ENCODE peak calls at places on chromosome 3, in ten cellular contexts. One of them, this sample, is unnamed.

GRCh38 chr3:149541091-149541491 is 66.6 kb downstream of the TM4SF4 start:
- DNase-seq in CD8-positive, alpha-beta T cell: no peak
- DNase-seq in kidney: no peak
- DNase-seq in psoas muscle: no peak
- DNase-seq in coronary artery: no peak
- DNase-seq in CD4-positive, alpha-beta T cell: no peak
- DNase-seq in endodermal cell: no peak
- DNase-seq in Karpas-422: no peak
- DNase-seq in K562: no peak
- DNase-seq in DND-41: no peak
- DNase-seq in this sample: no peak

GRCh38 chr3:58628823-58629562 is 37.6 kb downstream of the FAM3D start:
- DNase-seq in CD8-positive, alpha-beta T cell: no peak
- DNase-seq in kidney: no peak
- DNase-seq in psoas muscle: peak
- DNase-seq in coronary artery: no peak
- DNase-seq in CD4-positive, alpha-beta T cell: no peak
- DNase-seq in endodermal cell: no peak
- DNase-seq in Karpas-422: no peak
- DNase-seq in K562: no peak
- DNase-seq in DND-41: no peak
- DNase-seq in this sample: no peak

GRCh38 chr3:196736670-196737374 is 2.8 kb upstream of the PAK2 start:
- DNase-seq in CD8-positive, alpha-beta T cell: no peak
- DNase-seq in kidney: no peak
- DNase-seq in psoas muscle: no peak
- DNase-seq in coronary artery: no peak
- DNase-seq in CD4-positive, alpha-beta T cell: no peak
- DNase-seq in endodermal cell: no peak
- DNase-seq in Karpas-422: no peak
- DNase-seq in K562: no peak
- DNase-seq in DND-41: no peak
- DNase-seq in this sample: no peak

GRCh38 chr3:111667621-111668239 is 72.6 kb upstream of the ZBED2 start:
- DNase-seq in CD8-positive, alpha-beta T cell: peak
- DNase-seq in kidney: no peak
- DNase-seq in psoas muscle: no peak
- DNase-seq in coronary artery: no peak
- DNase-seq in CD4-positive, alpha-beta T cell: peak
- DNase-seq in endodermal cell: no peak
- DNase-seq in Karpas-422: peak
- DNase-seq in K562: no peak
- DNase-seq in DND-41: peak
- DNase-seq in this sample: peak

GRCh38 chr3:165389064-165389463 is 192.9 kb upstream of the SLITRK3 start:
- DNase-seq in CD8-positive, alpha-beta T cell: no peak
- DNase-seq in kidney: no peak
- DNase-seq in psoas muscle: no peak
- DNase-seq in coronary artery: no peak
- DNase-seq in CD4-positive, alpha-beta T cell: no peak
- DNase-seq in endodermal cell: no peak
- DNase-seq in Karpas-422: no peak
- DNase-seq in K562: no peak
- DNase-seq in DND-41: no peak
- DNase-seq in this sample: no peak

GRCh38 chr3:43723121-43723734 is 32.5 kb downstream of the ABHD5 start:
- DNase-seq in CD8-positive, alpha-beta T cell: no peak
- DNase-seq in kidney: no peak
- DNase-seq in psoas muscle: no peak
- DNase-seq in coronary artery: no peak
- DNase-seq in CD4-positive, alpha-beta T cell: no peak
- DNase-seq in endodermal cell: no peak
- DNase-seq in Karpas-422: no peak
- DNase-seq in K562: no peak
- DNase-seq in DND-41: no peak
- DNase-seq in this sample: no peak

GRCh38 chr3:72338942-72339749 is 509.1 kb downstream of the SHQ1 start:
- DNase-seq in CD8-positive, alpha-beta T cell: no peak
- DNase-seq in kidney: peak
- DNase-seq in psoas muscle: peak
- DNase-seq in coronary artery: peak
- DNase-seq in CD4-positive, alpha-beta T cell: no peak
- DNase-seq in endodermal cell: no peak
- DNase-seq in Karpas-422: no peak
- DNase-seq in K562: peak
- DNase-seq in DND-41: no peak
- DNase-seq in this sample: no peak

GRCh38 chr3:64798316-64798715 is 110.5 kb upstream of the ADAMTS9 start:
- DNase-seq in CD8-positive, alpha-beta T cell: no peak
- DNase-seq in kidney: no peak
- DNase-seq in psoas muscle: peak
- DNase-seq in coronary artery: no peak
- DNase-seq in CD4-positive, alpha-beta T cell: no peak
- DNase-seq in endodermal cell: no peak
- DNase-seq in Karpas-422: no peak
- DNase-seq in K562: no peak
- DNase-seq in DND-41: no peak
- DNase-seq in this sample: no peak

GRCh38 chr3:129756871-129757270 is 136.6 kb downstream of the TMCC1 start:
- DNase-seq in CD8-positive, alpha-beta T cell: no peak
- DNase-seq in kidney: no peak
- DNase-seq in psoas muscle: no peak
- DNase-seq in coronary artery: no peak
- DNase-seq in CD4-positive, alpha-beta T cell: no peak
- DNase-seq in endodermal cell: no peak
- DNase-seq in Karpas-422: no peak
- DNase-seq in K562: no peak
- DNase-seq in DND-41: no peak
- DNase-seq in this sample: no peak

GRCh38 chr3:184165548-184165947 is 9.1 kb upstream of the AP2M1 start:
- DNase-seq in CD8-positive, alpha-beta T cell: no peak
- DNase-seq in kidney: no peak
- DNase-seq in psoas muscle: no peak
- DNase-seq in coronary artery: no peak
- DNase-seq in CD4-positive, alpha-beta T cell: no peak
- DNase-seq in endodermal cell: no peak
- DNase-seq in Karpas-422: no peak
- DNase-seq in K562: no peak
- DNase-seq in DND-41: no peak
- DNase-seq in this sample: no peak

GRCh38 chr3:72231439-72232196 is 446.7 kb upstream of the PROK2 start:
- DNase-seq in CD8-positive, alpha-beta T cell: no peak
- DNase-seq in kidney: no peak
- DNase-seq in psoas muscle: peak
- DNase-seq in coronary artery: no peak
- DNase-seq in CD4-positive, alpha-beta T cell: no peak
- DNase-seq in endodermal cell: no peak
- DNase-seq in Karpas-422: no peak
- DNase-seq in K562: peak
- DNase-seq in DND-41: no peak
- DNase-seq in this sample: no peak

GRCh38 chr3:52001443-52001974 is 5.8 kb upstream of the RPL29 start:
- DNase-seq in CD8-positive, alpha-beta T cell: peak
- DNase-seq in kidney: peak
- DNase-seq in psoas muscle: peak
- DNase-seq in coronary artery: no peak
- DNase-seq in CD4-positive, alpha-beta T cell: peak
- DNase-seq in endodermal cell: peak
- DNase-seq in Karpas-422: peak
- DNase-seq in K562: peak
- DNase-seq in DND-41: peak
- DNase-seq in this sample: peak

GRCh38 chr3:60555704-60556340 is 695.4 kb downstream of the FHIT start:
- DNase-seq in CD8-positive, alpha-beta T cell: no peak
- DNase-seq in kidney: no peak
- DNase-seq in psoas muscle: no peak
- DNase-seq in coronary artery: no peak
- DNase-seq in CD4-positive, alpha-beta T cell: no peak
- DNase-seq in endodermal cell: peak
- DNase-seq in Karpas-422: no peak
- DNase-seq in K562: no peak
- DNase-seq in DND-41: no peak
- DNase-seq in this sample: no peak

GRCh38 chr3:123431007-123431657 is 17.8 kb downstream of the ADCY5 start:
- DNase-seq in CD8-positive, alpha-beta T cell: no peak
- DNase-seq in kidney: no peak
- DNase-seq in psoas muscle: no peak
- DNase-seq in coronary artery: no peak
- DNase-seq in CD4-positive, alpha-beta T cell: no peak
- DNase-seq in endodermal cell: no peak
- DNase-seq in Karpas-422: no peak
- DNase-seq in K562: no peak
- DNase-seq in DND-41: no peak
- DNase-seq in this sample: no peak
- H3K27ac ChIP-seq in CD8-positive, alpha-beta T cell: no peak
- H3K27ac ChIP-seq in kidney: no peak
- H3K27ac ChIP-seq in psoas muscle: no peak
- H3K27ac ChIP-seq in coronary artery: peak
- H3K27ac ChIP-seq in CD4-positive, alpha-beta T cell: no peak
- H3K27ac ChIP-seq in endodermal cell: no peak
- H3K27ac ChIP-seq in Karpas-422: no peak
- H3K27ac ChIP-seq in K562: no peak
- H3K27ac ChIP-seq in DND-41: no peak
- H3K27ac ChIP-seq in this sample: no peak

GRCh38 chr3:171350364-171350763 is 109.8 kb downstream of the TNIK start:
- DNase-seq in CD8-positive, alpha-beta T cell: no peak
- DNase-seq in kidney: no peak
- DNase-seq in psoas muscle: no peak
- DNase-seq in coronary artery: no peak
- DNase-seq in CD4-positive, alpha-beta T cell: no peak
- DNase-seq in endodermal cell: no peak
- DNase-seq in Karpas-422: peak
- DNase-seq in K562: no peak
- DNase-seq in DND-41: no peak
- DNase-seq in this sample: no peak

GRCh38 chr3:171353423-171353822 is 106.8 kb downstream of the TNIK start:
- DNase-seq in CD8-positive, alpha-beta T cell: no peak
- DNase-seq in kidney: no peak
- DNase-seq in psoas muscle: no peak
- DNase-seq in coronary artery: no peak
- DNase-seq in CD4-positive, alpha-beta T cell: no peak
- DNase-seq in endodermal cell: no peak
- DNase-seq in Karpas-422: no peak
- DNase-seq in K562: no peak
- DNase-seq in DND-41: no peak
- DNase-seq in this sample: no peak

GRCh38 chr3:171354049-171354705 is 106.0 kb downstream of the TNIK start:
- DNase-seq in CD8-positive, alpha-beta T cell: no peak
- DNase-seq in kidney: no peak
- DNase-seq in psoas muscle: no peak
- DNase-seq in coronary artery: no peak
- DNase-seq in CD4-positive, alpha-beta T cell: no peak
- DNase-seq in endodermal cell: no peak
- DNase-seq in Karpas-422: no peak
- DNase-seq in K562: no peak
- DNase-seq in DND-41: no peak
- DNase-seq in this sample: no peak

GRCh38 chr3:171351676-171352075 is 108.5 kb downstream of the TNIK start:
- DNase-seq in CD8-positive, alpha-beta T cell: no peak
- DNase-seq in kidney: no peak
- DNase-seq in psoas muscle: no peak
- DNase-seq in coronary artery: no peak
- DNase-seq in CD4-positive, alpha-beta T cell: no peak
- DNase-seq in endodermal cell: no peak
- DNase-seq in Karpas-422: no peak
- DNase-seq in K562: no peak
- DNase-seq in DND-41: no peak
- DNase-seq in this sample: no peak

GRCh38 chr3:171352387-171352935 is 107.7 kb downstream of the TNIK start:
- DNase-seq in CD8-positive, alpha-beta T cell: no peak
- DNase-seq in kidney: no peak
- DNase-seq in psoas muscle: no peak
- DNase-seq in coronary artery: no peak
- DNase-seq in CD4-positive, alpha-beta T cell: no peak
- DNase-seq in endodermal cell: no peak
- DNase-seq in Karpas-422: no peak
- DNase-seq in K562: no peak
- DNase-seq in DND-41: no peak
- DNase-seq in this sample: no peak
- H3K27ac ChIP-seq in CD8-positive, alpha-beta T cell: no peak
- H3K27ac ChIP-seq in kidney: no peak
- H3K27ac ChIP-seq in psoas muscle: peak
- H3K27ac ChIP-seq in coronary artery: no peak
- H3K27ac ChIP-seq in CD4-positive, alpha-beta T cell: no peak
- H3K27ac ChIP-seq in endodermal cell: no peak
- H3K27ac ChIP-seq in Karpas-422: no peak
- H3K27ac ChIP-seq in K562: no peak
- H3K27ac ChIP-seq in DND-41: no peak
- H3K27ac ChIP-seq in this sample: no peak

GRCh38 chr3:39671116-39671515 is 138.3 kb upstream of the MYRIP start:
- DNase-seq in CD8-positive, alpha-beta T cell: no peak
- DNase-seq in kidney: no peak
- DNase-seq in psoas muscle: no peak
- DNase-seq in coronary artery: no peak
- DNase-seq in CD4-positive, alpha-beta T cell: no peak
- DNase-seq in endodermal cell: no peak
- DNase-seq in Karpas-422: no peak
- DNase-seq in K562: no peak
- DNase-seq in DND-41: no peak
- DNase-seq in this sample: no peak

GRCh38 chr3:39668420-39668819 is 141.0 kb upstream of the MYRIP start:
- DNase-seq in CD8-positive, alpha-beta T cell: no peak
- DNase-seq in kidney: no peak
- DNase-seq in psoas muscle: no peak
- DNase-seq in coronary artery: no peak
- DNase-seq in CD4-positive, alpha-beta T cell: no peak
- DNase-seq in endodermal cell: peak
- DNase-seq in Karpas-422: peak
- DNase-seq in K562: peak
- DNase-seq in DND-41: peak
- DNase-seq in this sample: no peak

DNA sequence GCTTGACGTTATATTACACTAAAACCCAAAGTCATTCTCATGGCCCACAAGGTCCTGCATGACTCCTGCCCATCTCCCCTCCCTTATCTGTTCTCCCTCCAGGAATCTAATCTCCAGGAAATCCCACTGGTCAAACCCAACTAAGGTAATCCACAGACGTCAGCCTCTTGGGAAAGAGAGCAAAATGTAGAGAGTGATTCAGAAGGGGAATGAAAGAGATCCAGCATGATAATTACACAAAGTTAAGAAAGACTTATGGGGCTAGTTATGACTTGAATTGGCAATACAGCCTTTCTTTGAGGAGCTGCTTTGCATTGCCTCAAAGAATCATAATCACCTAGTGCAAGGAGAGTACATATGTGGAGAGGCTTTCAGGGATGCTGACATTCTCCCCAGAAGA is 137.8 kb upstream of the MYRIP start:
- DNase-seq in CD8-positive, alpha-beta T cell: no peak
- DNase-seq in kidney: no peak
- DNase-seq in psoas muscle: no peak
- DNase-seq in coronary artery: no peak
- DNase-seq in CD4-positive, alpha-beta T cell: no peak
- DNase-seq in endodermal cell: no peak
- DNase-seq in Karpas-422: no peak
- DNase-seq in K562: no peak
- DNase-seq in DND-41: no peak
- DNase-seq in this sample: no peak
- H3K27ac ChIP-seq in CD8-positive, alpha-beta T cell: no peak
- H3K27ac ChIP-seq in kidney: no peak
- H3K27ac ChIP-seq in psoas muscle: no peak
- H3K27ac ChIP-seq in coronary artery: no peak
- H3K27ac ChIP-seq in CD4-positive, alpha-beta T cell: no peak
- H3K27ac ChIP-seq in endodermal cell: no peak
- H3K27ac ChIP-seq in Karpas-422: no peak
- H3K27ac ChIP-seq in K562: no peak
- H3K27ac ChIP-seq in DND-41: no peak
- H3K27ac ChIP-seq in this sample: no peak

GRCh38 chr3:15291589-15292541 is 40.5 kb downstream of the SH3BP5 start:
- DNase-seq in CD8-positive, alpha-beta T cell: peak
- DNase-seq in kidney: peak
- DNase-seq in psoas muscle: no peak
- DNase-seq in coronary artery: no peak
- DNase-seq in CD4-positive, alpha-beta T cell: peak
- DNase-seq in endodermal cell: no peak
- DNase-seq in Karpas-422: no peak
- DNase-seq in K562: peak
- DNase-seq in DND-41: peak
- DNase-seq in this sample: no peak
- H3K27ac ChIP-seq in CD8-positive, alpha-beta T cell: peak
- H3K27ac ChIP-seq in kidney: peak
- H3K27ac ChIP-seq in psoas muscle: peak
- H3K27ac ChIP-seq in coronary artery: peak
- H3K27ac ChIP-seq in CD4-positive, alpha-beta T cell: peak
- H3K27ac ChIP-seq in endodermal cell: no peak
- H3K27ac ChIP-seq in Karpas-422: no peak
- H3K27ac ChIP-seq in K562: no peak
- H3K27ac ChIP-seq in DND-41: peak
- H3K27ac ChIP-seq in this sample: no peak

This sample was measured in HL-60.